ENCODE peak calls at places on chromosomes 3 and 15, in nine cellular contexts. M is CD14-positive monocyte, Y is adrenal gland, T is hepatocyte, C is sigmoid colon, R is breast epithelium, D is heart right ventricle, G is right lobe of liver, W is neural crest cell. J is an unnamed sample.

GRCh38 chr3:143128212-143128611 is 8.6 kb downstream of the CHST2 start:
- DNase-seq in M (no peak), Y (no peak), T (no peak), C (no peak), R (no peak), D (no peak), G (no peak), W (no peak), J (no peak)

GRCh38 chr3:112582242-112582874 is 20.5 kb downstream of the SLC35A5 start:
- DNase-seq in M (no peak), Y (no peak), T (peak), C (no peak), R (no peak), D (peak), G (no peak), W (peak), J (peak)

GRCh38 chr15:39534996-39535395 is 45.9 kb upstream of the THBS1 start:
- DNase-seq in M (no peak), Y (no peak), T (no peak), C (no peak), R (no peak), D (no peak), G (no peak), W (no peak), J (no peak)

GRCh38 chr3:43958005-43958770 is 267.4 kb downstream of the ABHD5 start:
- DNase-seq in M (no peak), Y (no peak), T (no peak), C (no peak), R (no peak), D (no peak), G (no peak), W (no peak), J (no peak)

GRCh38 chr3:14765065-14765410 is 53.7 kb upstream of the FGD5 start:
- DNase-seq in M (no peak), Y (no peak), T (no peak), C (no peak), R (no peak), D (no peak), G (no peak), W (no peak), J (no peak)

GRCh38 chr3:168620854-168621253 is 525.1 kb upstream of the GOLIM4 start:
- DNase-seq in M (no peak), Y (peak), T (peak), C (no peak), R (no peak), D (no peak), G (peak), W (peak), J (no peak)

GRCh38 chr3:13424865-13425605 is 4.9 kb upstream of the NUP210 start:
- DNase-seq in M (no peak), Y (no peak), T (no peak), C (no peak), R (no peak), D (no peak), G (no peak), W (no peak), J (no peak)

GRCh38 chr15:48967336-48967735 is 3.6 kb upstream of the SHC4 start:
- DNase-seq in M (no peak), Y (no peak), T (no peak), C (no peak), R (no peak), D (no peak), G (no peak), W (no peak), J (no peak)

GRCh38 chr15:71138473-71138872 is 23.2 kb downstream of the THSD4 start:
- DNase-seq in M (no peak), Y (no peak), T (no peak), C (no peak), R (no peak), D (no peak), G (no peak), W (no peak), J (no peak)

DNA sequence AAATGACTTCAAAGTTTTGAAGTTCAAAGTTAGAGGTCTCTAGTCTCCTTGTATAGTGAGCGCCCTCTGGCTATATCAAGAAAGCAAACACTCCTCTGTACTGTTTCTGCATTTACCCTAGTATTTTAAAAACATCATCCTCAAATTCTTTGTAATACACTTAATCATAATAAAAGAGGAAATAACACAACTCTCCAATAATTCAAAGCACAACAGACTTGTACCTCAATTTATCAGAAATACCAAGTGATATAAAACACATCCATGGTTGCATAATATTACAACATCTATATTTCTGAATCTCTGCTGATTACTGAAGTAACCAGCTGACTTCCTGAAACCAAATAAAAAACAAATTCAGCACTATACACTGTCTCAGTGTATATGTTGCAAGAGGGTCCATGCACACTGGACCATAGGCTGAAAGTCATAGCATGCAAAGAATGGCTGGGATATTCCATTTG is 12.5 kb downstream of the PLOD2 start:
- DNase-seq in M (no peak), Y (no peak), T (no peak), C (no peak), R (no peak), D (no peak), G (no peak), W (no peak), J (no peak)
- TF ChIP-seq CTCF in M (no peak), Y (no peak), T (peak), C (no peak), R (no peak), D (peak), G (peak), W (no peak), J (peak)

DNA sequence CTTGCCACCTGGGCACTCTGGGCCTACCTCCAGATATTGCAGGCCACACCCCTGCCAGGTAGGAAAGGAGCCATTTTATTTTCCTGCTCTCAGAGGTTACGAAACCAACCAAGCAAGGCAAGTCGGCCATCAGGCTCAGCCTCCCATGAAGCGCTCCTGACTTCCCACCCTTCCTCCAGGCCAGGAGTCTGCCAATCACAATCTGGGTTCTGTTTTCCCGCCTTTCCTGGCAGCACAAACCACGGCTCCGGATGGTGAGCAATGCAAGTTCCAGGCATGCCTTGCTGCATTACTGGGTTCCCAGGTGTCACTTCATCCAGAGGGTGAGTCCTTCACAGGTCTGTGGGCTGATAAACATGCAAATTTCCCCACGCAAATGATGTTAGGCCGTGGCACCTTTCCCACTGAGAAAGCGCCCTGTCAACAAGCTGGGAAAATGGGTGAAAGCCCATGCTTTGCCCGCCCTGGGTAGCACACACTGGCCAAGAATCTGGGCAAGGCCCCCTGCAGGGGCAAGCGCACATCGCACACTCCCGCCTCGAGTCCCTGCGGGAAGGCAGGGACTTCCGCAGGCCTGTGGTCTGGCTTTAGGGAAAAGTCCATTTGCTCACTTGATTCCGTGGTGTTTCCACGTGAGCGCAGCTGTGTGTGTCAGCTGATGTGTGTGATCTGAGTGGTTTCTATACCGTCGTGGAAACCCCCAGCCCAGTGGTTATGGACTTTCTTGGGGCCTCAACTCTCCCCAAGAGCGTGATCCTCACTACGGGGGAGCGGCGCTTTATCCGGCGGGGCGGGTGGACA is 61.6 kb upstream of the RYK start:
- DNase-seq in M (no peak), Y (no peak), T (no peak), C (no peak), R (no peak), D (no peak), G (peak), W (no peak), J (no peak)
- TF ChIP-seq CTCF in M (no peak), Y (no peak), T (no peak), C (no peak), R (peak), D (no peak), G (no peak), W (no peak), J (no peak)

GRCh38 chr3:47863391-47864128 is 60.6 kb downstream of the DHX30 start:
- DNase-seq in M (no peak), Y (no peak), T (no peak), C (no peak), R (no peak), D (no peak), G (no peak), W (no peak), J (no peak)
- TF ChIP-seq CTCF in M (no peak), Y (no peak), T (no peak), C (no peak), R (no peak), D (no peak), G (no peak), W (no peak), J (no peak)

DNA sequence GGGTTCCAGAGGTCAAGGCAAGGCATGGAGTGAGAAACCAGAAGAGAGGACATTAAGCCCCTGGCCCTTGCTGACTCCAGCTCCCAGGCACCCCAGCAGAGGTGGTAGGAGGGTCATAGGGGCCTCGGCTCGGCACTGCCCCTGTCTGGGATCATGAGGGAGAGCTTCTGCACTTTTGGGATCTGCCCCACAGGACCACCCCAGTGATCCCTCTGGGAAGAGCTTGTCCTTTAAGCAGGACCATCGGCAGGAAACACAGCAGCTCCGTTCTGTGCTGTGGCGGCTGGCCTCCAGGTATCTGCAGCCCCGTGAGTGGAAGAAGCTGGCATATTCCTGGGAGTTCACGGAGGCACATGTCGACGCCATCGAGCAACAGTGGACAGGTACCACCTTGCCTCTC is 35.5 kb downstream of the ANKDD1A start:
- DNase-seq in M (peak), Y (no peak), T (no peak), C (no peak), R (no peak), D (no peak), G (no peak), W (no peak), J (no peak)
- TF ChIP-seq CTCF in M (no peak), Y (no peak), T (no peak), C (no peak), R (no peak), D (no peak), G (no peak), W (no peak), J (no peak)

DNA sequence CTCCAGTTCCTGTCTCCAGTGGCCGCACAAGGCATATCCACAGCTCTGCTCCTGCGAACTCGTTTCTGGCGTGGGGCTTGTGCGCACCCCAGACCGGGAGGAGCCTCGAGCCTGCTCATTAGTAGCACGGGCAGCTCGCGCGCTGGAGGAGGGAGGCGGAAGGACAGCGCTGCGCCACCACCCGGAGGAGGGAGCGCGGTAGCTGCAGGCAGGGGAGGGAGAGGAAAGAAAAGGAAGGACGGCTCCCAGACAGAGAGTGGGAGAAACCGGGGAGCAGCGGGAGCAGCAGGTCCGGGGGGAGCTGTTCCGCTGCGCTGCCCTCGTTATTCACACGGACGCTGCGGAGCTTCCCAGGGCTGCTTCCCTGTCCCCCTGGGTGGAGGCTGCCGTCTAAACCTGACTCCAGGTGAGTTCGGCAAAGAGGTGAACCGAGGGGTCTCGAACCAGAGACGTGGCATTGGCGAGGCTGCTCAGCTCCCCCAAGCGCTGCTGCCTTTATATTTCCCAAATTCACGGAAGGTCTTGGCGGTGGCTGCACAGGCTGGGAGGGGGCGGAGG is 121.3 kb upstream of the ZNF717 start:
- DNase-seq in M (no peak), Y (peak), T (peak), C (peak), R (peak), D (no peak), G (peak), W (peak), J (no peak)
- TF ChIP-seq CTCF in M (no peak), Y (no peak), T (peak), C (no peak), R (no peak), D (no peak), G (no peak), W (peak), J (no peak)

DNA sequence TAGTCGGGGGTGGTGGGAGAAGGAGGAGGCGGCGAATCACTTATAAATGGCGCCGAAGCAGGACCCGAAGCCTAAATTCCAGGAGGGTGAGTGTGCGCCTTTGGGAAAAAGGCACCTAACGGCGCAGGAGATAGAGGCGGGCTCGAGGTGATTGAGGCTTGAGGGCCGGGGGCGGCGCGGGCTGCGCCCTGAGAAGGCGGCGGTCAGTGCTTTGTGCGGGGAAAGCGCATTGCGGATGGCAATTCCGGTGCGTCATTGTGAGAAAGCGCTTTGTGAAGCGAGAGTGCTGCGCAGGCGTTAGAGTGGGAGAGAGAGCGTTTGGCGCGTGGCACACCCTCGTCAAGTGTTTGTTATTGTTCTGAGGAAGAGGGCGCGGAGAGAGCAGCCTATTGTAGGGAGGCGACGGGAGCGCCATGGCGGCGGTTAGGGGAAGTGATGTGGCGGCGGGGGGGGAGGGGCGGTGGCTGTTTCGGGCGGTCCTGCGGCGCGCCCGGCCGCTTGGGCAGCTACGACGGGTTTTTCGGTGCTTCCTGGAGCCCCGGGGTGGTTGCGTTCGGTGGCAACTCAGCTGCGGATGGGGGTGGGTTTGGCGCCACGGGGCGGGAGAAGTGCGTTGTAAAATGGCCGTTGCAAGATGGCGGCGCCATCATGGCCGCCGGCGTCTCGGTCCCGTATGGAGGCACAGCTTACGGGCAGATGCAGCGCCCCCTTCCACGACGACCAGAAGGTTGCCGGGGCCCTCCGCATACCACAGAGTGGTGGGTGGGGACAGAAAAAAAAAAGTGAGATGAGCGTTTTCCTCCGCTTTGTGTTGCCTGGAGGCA is 494 bp downstream of the MORF4L1 start:
- DNase-seq in M (peak), Y (peak), T (peak), C (peak), R (peak), D (peak), G (peak), W (peak), J (peak)
- TF ChIP-seq CTCF in M (no peak), Y (no peak), T (peak), C (no peak), R (peak), D (peak), G (no peak), W (peak), J (peak)

GRCh38 chr3:146163584-146163983 is 2.6 kb upstream of the PLOD2 start:
- DNase-seq in M (no peak), Y (no peak), T (no peak), C (no peak), R (no peak), D (no peak), G (no peak), W (no peak), J (no peak)
- TF ChIP-seq CTCF in M (no peak), Y (peak), T (no peak), C (peak), R (no peak), D (no peak), G (peak), W (peak), J (no peak)

J was measured in uterus.